ENCODE peak calls at places on chromosomes 7 and 10, in six cellular contexts. A, L, C, V, S and R are unnamed samples.

GRCh38 chr7:80942261-80943041 is 23.6 kb upstream of the SEMA3C start:
- DNase-seq in A (no peak), V (no peak), S (no peak), C (no peak), L (peak), R (no peak)

GRCh38 chr10:105718207-105718995 is 1077.3 kb downstream of the SORCS3 start:
- DNase-seq in L (no peak), A (no peak), S (no peak), C (no peak), V (no peak), R (no peak)

GRCh38 chr10:132237871-132238270 is 51.1 kb downstream of the DPYSL4 start:
- DNase-seq in S (peak), A (no peak), L (no peak), V (peak), C (no peak), R (peak)

GRCh38 chr10:80186364-80187012 is 18.8 kb downstream of the ANXA11 start:
- DNase-seq in C (no peak), S (no peak), A (no peak), V (no peak), L (no peak), R (no peak)

GRCh38 chr10:21687197-21687993 is 153.4 kb downstream of the MLLT10 start:
- DNase-seq in L (peak), S (no peak), A (no peak), V (no peak), C (no peak), R (no peak)

GRCh38 chr10:130857631-130858295 is 453.8 kb downstream of the TCERG1L start:
- DNase-seq in S (no peak), L (no peak), A (no peak), C (no peak), V (no peak), R (no peak)

GRCh38 chr10:71246591-71247143 is 34.3 kb downstream of the UNC5B start:
- DNase-seq in V (no peak), C (no peak), L (no peak), A (no peak), S (no peak), R (no peak)

GRCh38 chr7:93119191-93119905 is 1.6 kb upstream of the SAMD9 start:
- DNase-seq in C (no peak), L (peak), A (no peak), V (no peak), S (no peak), R (no peak)

GRCh38 chr7:19772323-19772722 is 1.1 kb downstream of the TMEM196 start:
- DNase-seq in L (no peak), S (no peak), A (no peak), V (no peak), C (peak), R (no peak)

GRCh38 chr7:122383934-122384333 is 79.4 kb upstream of the FEZF1 start:
- DNase-seq in C (no peak), A (no peak), S (no peak), V (no peak), L (no peak), R (peak)

GRCh38 chr7:2760098-2760889 is 72.3 kb downstream of the AMZ1 start:
- DNase-seq in A (no peak), L (no peak), V (no peak), C (peak), S (peak), R (peak)
- TF ChIP-seq CTCF in A (no peak), L (peak), V (no peak), C (peak), S (peak), R (peak)

GRCh38 chr7:157396316-157397035 is 59.7 kb downstream of the DNAJB6 start:
- DNase-seq in A (no peak), C (no peak), S (no peak), V (no peak), L (no peak), R (no peak)
- TF ChIP-seq CTCF in A (no peak), C (no peak), S (no peak), V (no peak), L (no peak), R (peak)

GRCh38 chr7:141231018-141231792 is 157.3 kb downstream of the TMEM178B start:
- DNase-seq in L (peak), V (no peak), A (no peak), S (no peak), C (peak), R (peak)
- TF ChIP-seq CTCF in L (peak), V (no peak), A (peak), S (no peak), C (peak), R (peak)

GRCh38 chr10:86942441-86943315 is 14.7 kb downstream of the MMRN2 start:
- DNase-seq in A (no peak), C (no peak), S (peak), V (peak), L (no peak), R (no peak)
- TF ChIP-seq CTCF in A (no peak), C (no peak), S (no peak), V (no peak), L (no peak), R (no peak)

DNA sequence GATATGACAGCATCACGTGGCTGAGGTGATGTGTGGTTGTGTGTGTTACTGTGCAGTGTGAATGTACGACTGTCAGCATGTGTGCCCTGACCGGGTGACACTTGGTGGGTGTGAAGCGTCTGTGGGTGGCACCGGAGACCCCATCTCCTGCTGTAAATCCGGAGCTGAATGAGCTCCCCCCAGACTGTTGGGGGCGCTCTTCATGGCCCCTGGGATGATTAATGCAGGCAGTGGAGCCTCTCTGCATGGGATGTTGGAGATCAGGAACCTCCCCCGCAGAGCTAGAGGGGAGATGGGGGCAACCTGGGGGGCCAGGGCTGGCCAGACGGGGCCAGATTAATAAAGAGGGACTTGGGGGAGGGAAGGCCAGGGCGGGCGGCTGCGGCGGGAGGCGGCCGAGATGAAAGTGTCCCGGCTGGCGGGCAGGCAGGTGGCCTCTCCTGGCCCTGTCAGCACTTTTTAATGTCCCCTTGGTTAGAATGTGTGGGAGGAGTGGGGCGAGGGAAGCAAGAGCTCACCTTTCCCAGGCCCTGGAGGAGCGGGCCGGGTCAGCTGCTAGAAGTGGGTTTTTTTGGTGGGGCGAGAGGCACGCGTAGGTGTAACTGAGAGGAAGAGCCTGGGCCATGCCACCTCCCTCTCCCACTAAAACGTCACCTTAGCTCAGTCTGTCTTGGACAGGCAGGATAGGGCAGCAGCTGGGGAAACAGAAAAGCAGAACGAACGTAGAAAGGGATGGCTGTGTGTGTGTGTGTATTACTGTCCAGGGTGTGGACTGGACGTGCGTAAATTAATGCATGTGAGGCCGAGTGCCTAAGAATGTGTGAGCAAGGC is 34.2 kb downstream of the HIF1AN start:
- DNase-seq in A (no peak), L (no peak), S (no peak), C (peak), V (peak), R (peak)
- TF ChIP-seq CTCF in A (peak), L (peak), S (no peak), C (peak), V (no peak), R (peak)

DNA sequence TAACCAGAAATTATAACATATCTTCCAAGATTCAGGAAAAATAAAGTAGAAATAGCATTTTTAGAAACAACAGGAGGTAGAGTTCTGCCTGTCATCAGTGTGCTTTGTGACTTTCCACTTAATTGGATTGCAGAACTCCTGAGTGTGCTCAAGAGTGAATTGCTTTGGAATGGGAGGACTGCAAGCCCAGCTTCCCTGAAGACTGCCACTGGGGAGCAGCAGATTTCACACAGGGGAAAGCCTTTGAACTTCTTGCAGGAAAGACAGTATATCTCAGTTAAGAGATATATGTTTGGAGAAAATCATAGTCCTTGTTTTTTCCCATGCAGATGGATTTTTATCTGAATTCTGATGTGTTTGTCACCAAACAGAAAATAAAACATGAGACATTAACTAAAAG is 124.5 kb downstream of the TMEM168 start:
- DNase-seq in A (no peak), C (peak), V (no peak), S (no peak), L (no peak), R (peak)
- TF ChIP-seq CTCF in A (no peak), C (peak), V (no peak), S (no peak), L (peak), R (peak)

DNA sequence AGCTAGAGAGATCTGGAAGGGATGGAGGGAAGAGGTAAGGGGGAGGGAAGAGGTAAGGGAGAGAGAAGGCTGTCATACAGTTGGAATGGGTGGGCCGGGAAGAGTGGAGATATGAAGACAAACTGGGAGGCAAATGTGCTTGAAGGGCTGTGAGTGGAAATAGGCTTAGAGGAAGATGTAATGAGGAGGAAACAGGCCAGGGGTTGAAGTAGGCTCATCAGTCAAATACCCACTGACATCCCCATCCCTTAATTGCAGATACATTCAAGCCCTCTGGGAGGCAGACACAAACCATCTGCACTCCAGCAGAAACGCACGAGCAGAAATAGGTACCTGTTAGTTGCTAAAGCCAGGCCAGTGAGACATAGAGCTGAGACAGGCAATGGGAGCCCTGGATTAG is 2.1 kb downstream of the SYNPO2L start:
- DNase-seq in C (no peak), S (no peak), A (peak), L (no peak), V (no peak), R (peak)
- TF ChIP-seq CTCF in C (peak), S (no peak), A (peak), L (peak), V (no peak), R (peak)

DNA sequence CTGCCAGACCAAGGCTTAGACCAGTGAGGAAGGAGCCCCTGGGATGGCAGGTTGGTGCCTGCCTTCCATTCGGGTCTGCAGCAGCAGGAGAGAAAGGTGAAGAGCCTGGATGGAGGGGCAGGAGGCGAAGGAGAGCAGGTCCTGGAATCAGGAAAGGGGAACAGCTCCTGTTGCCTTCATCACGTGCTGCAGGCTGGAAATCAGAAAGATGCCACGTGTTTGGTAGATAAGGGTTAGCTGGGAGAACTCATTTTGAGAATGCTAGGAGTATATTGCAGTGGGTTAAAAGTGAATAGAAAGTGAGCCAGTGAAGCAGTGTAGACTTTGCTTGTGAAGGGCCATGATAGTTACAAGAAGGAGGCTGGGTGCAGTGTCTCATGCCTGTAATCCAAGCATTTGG is 371.8 kb downstream of the PAXIP1 start:
- DNase-seq in S (no peak), L (no peak), A (no peak), C (no peak), V (no peak), R (no peak)
- TF ChIP-seq CTCF in S (no peak), L (no peak), A (no peak), C (no peak), V (no peak), R (no peak)

DNA sequence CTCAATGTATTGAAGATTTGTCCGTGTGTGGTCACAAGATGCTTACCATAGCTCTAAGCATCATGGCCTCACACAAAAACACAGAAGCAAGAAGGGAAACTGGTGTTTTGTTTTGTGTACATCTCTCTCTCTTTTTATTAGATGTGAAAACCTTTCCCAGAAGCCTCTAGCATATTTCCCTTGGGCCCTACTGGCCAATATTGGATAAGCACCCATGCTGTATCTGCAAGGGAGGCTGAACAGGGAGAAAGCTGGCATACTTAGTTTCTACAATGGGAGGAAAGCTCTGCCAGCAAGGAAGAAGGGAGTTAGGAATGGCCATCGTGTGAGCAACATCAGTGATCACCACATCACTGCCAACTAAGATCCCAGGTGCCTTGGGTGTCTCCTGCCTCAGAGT is 9.6 kb upstream of the NAMPT start:
- DNase-seq in C (no peak), V (no peak), S (no peak), A (no peak), L (no peak), R (no peak)
- TF ChIP-seq CTCF in C (peak), V (no peak), S (no peak), A (no peak), L (peak), R (no peak)

GRCh38 chr10:35780970-35781642 is 139.0 kb upstream of the FZD8 start:
- DNase-seq in A (no peak), V (no peak), L (no peak), C (no peak), S (no peak), R (no peak)
- TF ChIP-seq CTCF in A (no peak), V (no peak), L (no peak), C (no peak), S (no peak), R (no peak)